ENCODE peak calls at places on chromosomes 5 and 9, in five cellular contexts. One of them, this sample, is unnamed.
A peak's percentile ranks its signal among the peaks of the same experiment; 100 is the strongest.

GRCh38 chr5:160369990-160370712 is at the start of gene C1QTNF2:
- DNase-seq in GM23248: peak; percentile 90
- DNase-seq in MM.1S: no peak
- DNase-seq in PC-9: no peak
- DNase-seq in neural progenitor cell: peak; percentile 78
- DNase-seq in this sample: peak; percentile 77

GRCh38 chr5:90168399-90168798 is 241.2 kb downstream of the CETN3 start:
- DNase-seq in PC-9: no peak
- DNase-seq in MM.1S: no peak
- DNase-seq in GM23248: no peak
- DNase-seq in neural progenitor cell: no peak
- DNase-seq in this sample: no peak

GRCh38 chr9:88418715-88419540 is 30.7 kb downstream of the SPIN1 start:
- DNase-seq in GM23248: peak; percentile 25
- DNase-seq in MM.1S: no peak
- DNase-seq in neural progenitor cell: no peak
- DNase-seq in PC-9: no peak
- DNase-seq in this sample: no peak

GRCh38 chr5:144122081-144122480 is 48.4 kb downstream of the YIPF5 start:
- DNase-seq in PC-9: no peak
- DNase-seq in neural progenitor cell: no peak
- DNase-seq in GM23248: no peak
- DNase-seq in MM.1S: no peak
- DNase-seq in this sample: no peak

GRCh38 chr5:82330921-82331320 is 52.8 kb upstream of the RPS23 start:
- DNase-seq in GM23248: no peak
- DNase-seq in neural progenitor cell: no peak
- DNase-seq in PC-9: no peak
- DNase-seq in MM.1S: no peak
- DNase-seq in this sample: no peak

GRCh38 chr9:136996361-136997281 is at the start of gene CLIC3:
- DNase-seq in GM23248: peak; percentile 69
- DNase-seq in neural progenitor cell: peak; percentile 50
- DNase-seq in MM.1S: no peak
- DNase-seq in PC-9: peak; percentile 60
- DNase-seq in this sample: peak; percentile 68

GRCh38 chr5:110917161-110917875 is 154.2 kb upstream of the TSLP start:
- DNase-seq in MM.1S: no peak
- DNase-seq in neural progenitor cell: no peak
- DNase-seq in GM23248: peak; percentile 8
- DNase-seq in PC-9: no peak
- DNase-seq in this sample: no peak

GRCh38 chr9:79263666-79264460 is 307.9 kb upstream of the TLE4 start:
- DNase-seq in neural progenitor cell: no peak
- DNase-seq in GM23248: peak; percentile 51
- DNase-seq in MM.1S: no peak
- DNase-seq in PC-9: no peak
- DNase-seq in this sample: peak; percentile 43

GRCh38 chr5:52150501-52150900 is 637.2 kb upstream of the ITGA1 start:
- DNase-seq in neural progenitor cell: no peak
- DNase-seq in GM23248: no peak
- DNase-seq in MM.1S: no peak
- DNase-seq in PC-9: no peak
- DNase-seq in this sample: no peak

GRCh38 chr9:126474201-126474765 is 139.4 kb upstream of the LMX1B start:
- DNase-seq in MM.1S: no peak
- DNase-seq in PC-9: no peak
- DNase-seq in GM23248: peak; percentile 83
- DNase-seq in neural progenitor cell: no peak
- DNase-seq in this sample: no peak

GRCh38 chr5:14440598-14441401 is 140.8 kb upstream of the OTULINL start:
- DNase-seq in neural progenitor cell: peak; percentile 87
- DNase-seq in PC-9: no peak
- DNase-seq in GM23248: peak; percentile 95
- DNase-seq in MM.1S: no peak
- DNase-seq in this sample: peak; percentile 83

GRCh38 chr5:172410839-172411238 is 43.5 kb downstream of the SH3PXD2B start:
- DNase-seq in neural progenitor cell: no peak
- DNase-seq in MM.1S: no peak
- DNase-seq in PC-9: no peak
- DNase-seq in GM23248: peak; percentile 71
- DNase-seq in this sample: no peak
- H3F3A ChIP-seq in neural progenitor cell: no peaks in the 10 kb centered on the region
- H3F3A ChIP-seq in MM.1S: no peaks in the 10 kb centered on the region
- H3F3A ChIP-seq in PC-9: peaks cover 44% of the 10 kb centered on the region
- H3F3A ChIP-seq in GM23248: peaks cover 71% of the 10 kb centered on the region
- H3F3A ChIP-seq in this sample: peaks cover 22% of the 10 kb centered on the region

DNA sequence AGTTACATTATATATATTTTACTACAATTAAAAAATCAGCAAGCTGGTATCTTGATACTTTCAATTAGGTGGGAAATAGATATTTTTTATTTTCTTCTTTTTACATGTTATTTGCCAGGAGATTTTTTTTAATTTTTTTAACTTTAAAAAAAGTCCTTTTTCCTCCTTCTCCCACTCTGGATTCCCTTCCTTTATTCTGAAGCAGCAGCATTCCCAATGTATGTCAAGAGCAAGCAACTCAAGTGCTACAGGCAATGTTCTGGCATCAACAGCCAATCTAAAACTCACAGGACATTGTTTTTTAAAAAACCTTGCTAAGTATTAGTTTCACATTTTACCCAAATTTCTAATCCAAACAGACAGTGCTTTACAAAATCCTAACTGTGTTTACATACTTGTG is 41.4 kb downstream of the GOLPH3 start:
- DNase-seq in PC-9: peak; percentile 3
- DNase-seq in GM23248: no peak
- DNase-seq in neural progenitor cell: no peak
- DNase-seq in MM.1S: no peak
- DNase-seq in this sample: no peak
- H3F3A ChIP-seq in PC-9: peaks cover 11% of the 10 kb centered on the region
- H3F3A ChIP-seq in GM23248: peaks cover 9% of the 10 kb centered on the region
- H3F3A ChIP-seq in neural progenitor cell: no peaks in the 10 kb centered on the region
- H3F3A ChIP-seq in MM.1S: no peaks in the 10 kb centered on the region
- H3F3A ChIP-seq in this sample: peaks cover 13% of the 10 kb centered on the region

DNA sequence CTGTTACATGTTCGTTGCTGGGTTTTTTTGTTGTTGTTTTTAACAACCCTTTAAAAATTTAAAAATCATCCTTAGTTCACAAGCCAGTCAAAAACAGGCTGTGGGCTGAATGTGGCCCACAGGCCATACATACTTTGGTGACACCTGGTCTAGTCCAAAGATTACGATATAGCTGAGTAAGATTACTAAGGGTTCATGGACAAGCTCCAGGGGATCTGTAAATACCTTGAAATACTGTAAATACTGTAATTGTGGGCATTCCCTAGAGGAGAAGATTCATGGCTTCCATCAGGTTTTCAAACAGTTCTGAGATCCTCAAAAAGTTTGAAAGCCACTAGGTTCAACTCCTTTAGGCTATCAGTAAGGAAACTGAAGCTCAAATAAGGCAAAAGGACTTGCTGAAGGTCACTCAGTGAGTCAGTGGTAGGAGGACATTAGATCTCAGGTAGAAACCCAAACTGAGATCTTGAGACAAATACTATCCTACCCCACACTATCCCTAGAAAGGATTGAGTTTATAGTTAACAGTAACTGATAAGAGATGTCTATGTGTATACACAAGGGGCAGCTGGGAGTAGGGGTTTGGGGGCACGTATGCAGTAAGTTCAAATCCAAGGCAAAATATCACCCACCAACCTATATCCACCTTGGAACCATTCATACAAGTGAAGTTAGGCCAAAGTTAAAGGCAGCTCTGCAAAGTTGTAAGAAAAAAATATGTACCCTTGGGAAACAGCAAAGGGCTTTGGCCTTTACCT is 17.8 kb downstream of the RAB14 start:
- DNase-seq in GM23248: no peak
- DNase-seq in MM.1S: no peak
- DNase-seq in neural progenitor cell: no peak
- DNase-seq in PC-9: no peak
- DNase-seq in this sample: no peak
- H3F3A ChIP-seq in GM23248: peaks cover 8% of the 10 kb centered on the region
- H3F3A ChIP-seq in MM.1S: no peaks in the 10 kb centered on the region
- H3F3A ChIP-seq in neural progenitor cell: peaks cover 9% of the 10 kb centered on the region
- H3F3A ChIP-seq in PC-9: peaks cover 4% of the 10 kb centered on the region
- H3F3A ChIP-seq in this sample: no peaks in the 10 kb centered on the region

GRCh38 chr5:139387611-139388197 is 2.0 kb downstream of the MZB1 start:
- DNase-seq in PC-9: no peak
- DNase-seq in GM23248: no peak
- DNase-seq in MM.1S: peak; percentile 24
- DNase-seq in neural progenitor cell: no peak
- DNase-seq in this sample: no peak
- H3F3A ChIP-seq in PC-9: peaks cover 41% of the 10 kb centered on the region
- H3F3A ChIP-seq in GM23248: peaks cover 6% of the 10 kb centered on the region
- H3F3A ChIP-seq in MM.1S: peaks cover 90% of the 10 kb centered on the region
- H3F3A ChIP-seq in neural progenitor cell: peaks cover 19% of the 10 kb centered on the region
- H3F3A ChIP-seq in this sample: no peaks in the 10 kb centered on the region

GRCh38 chr9:562330-562729 is 279.2 kb upstream of the DMRT1 start:
- DNase-seq in PC-9: no peak
- DNase-seq in neural progenitor cell: no peak
- DNase-seq in GM23248: no peak
- DNase-seq in MM.1S: no peak
- DNase-seq in this sample: no peak

GRCh38 chr9:561430-561829 is 280.1 kb upstream of the DMRT1 start:
- DNase-seq in MM.1S: no peak
- DNase-seq in PC-9: peak; percentile 37
- DNase-seq in GM23248: peak; percentile 19
- DNase-seq in neural progenitor cell: no peak
- DNase-seq in this sample: no peak

GRCh38 chr9:567128-567745 is 274.3 kb upstream of the DMRT1 start:
- DNase-seq in GM23248: no peak
- DNase-seq in PC-9: no peak
- DNase-seq in neural progenitor cell: no peak
- DNase-seq in MM.1S: peak; percentile 25
- DNase-seq in this sample: no peak

GRCh38 chr9:565528-565927 is 276.0 kb upstream of the DMRT1 start:
- DNase-seq in PC-9: no peak
- DNase-seq in MM.1S: no peak
- DNase-seq in GM23248: no peak
- DNase-seq in neural progenitor cell: no peak
- DNase-seq in this sample: no peak

GRCh38 chr9:563200-563599 is 278.3 kb upstream of the DMRT1 start:
- DNase-seq in neural progenitor cell: no peak
- DNase-seq in PC-9: no peak
- DNase-seq in MM.1S: no peak
- DNase-seq in GM23248: no peak
- DNase-seq in this sample: no peak
- H3F3A ChIP-seq in neural progenitor cell: peaks cover 2% of the 10 kb centered on the region
- H3F3A ChIP-seq in PC-9: no peaks in the 10 kb centered on the region
- H3F3A ChIP-seq in MM.1S: no peaks in the 10 kb centered on the region
- H3F3A ChIP-seq in GM23248: no peaks in the 10 kb centered on the region
- H3F3A ChIP-seq in this sample: no peaks in the 10 kb centered on the region

GRCh38 chr5:157505496-157505895 is 45.5 kb downstream of the NIPAL4 start:
- DNase-seq in PC-9: no peak
- DNase-seq in GM23248: no peak
- DNase-seq in neural progenitor cell: no peak
- DNase-seq in MM.1S: no peak
- DNase-seq in this sample: no peak
- H3F3A ChIP-seq in PC-9: no peaks in the 10 kb centered on the region
- H3F3A ChIP-seq in GM23248: no peaks in the 10 kb centered on the region
- H3F3A ChIP-seq in neural progenitor cell: no peaks in the 10 kb centered on the region
- H3F3A ChIP-seq in MM.1S: no peaks in the 10 kb centered on the region
- H3F3A ChIP-seq in this sample: peaks cover 2% of the 10 kb centered on the region

GRCh38 chr5:157509587-157509986 is 49.6 kb downstream of the NIPAL4 start:
- DNase-seq in PC-9: no peak
- DNase-seq in GM23248: no peak
- DNase-seq in MM.1S: no peak
- DNase-seq in neural progenitor cell: no peak
- DNase-seq in this sample: no peak

GRCh38 chr5:157510682-157511081 is 50.7 kb downstream of the NIPAL4 start:
- DNase-seq in MM.1S: no peak
- DNase-seq in neural progenitor cell: no peak
- DNase-seq in PC-9: no peak
- DNase-seq in GM23248: no peak
- DNase-seq in this sample: no peak

GRCh38 chr5:157502143-157502647 is 42.2 kb downstream of the NIPAL4 start:
- DNase-seq in PC-9: no peak
- DNase-seq in GM23248: no peak
- DNase-seq in neural progenitor cell: no peak
- DNase-seq in MM.1S: peak; percentile 18
- DNase-seq in this sample: no peak

GRCh38 chr5:157506981-157507780 is 47.2 kb downstream of the NIPAL4 start:
- DNase-seq in neural progenitor cell: no peak
- DNase-seq in GM23248: no peak
- DNase-seq in PC-9: no peak
- DNase-seq in MM.1S: no peak
- DNase-seq in this sample: no peak

GRCh38 chr5:157506066-157506590 is 46.1 kb downstream of the NIPAL4 start:
- DNase-seq in GM23248: no peak
- DNase-seq in MM.1S: no peak
- DNase-seq in neural progenitor cell: no peak
- DNase-seq in PC-9: no peak
- DNase-seq in this sample: no peak
- H3F3A ChIP-seq in GM23248: peaks cover 5% of the 10 kb centered on the region
- H3F3A ChIP-seq in MM.1S: no peaks in the 10 kb centered on the region
- H3F3A ChIP-seq in neural progenitor cell: no peaks in the 10 kb centered on the region
- H3F3A ChIP-seq in PC-9: peaks cover 3% of the 10 kb centered on the region
- H3F3A ChIP-seq in this sample: peaks cover 8% of the 10 kb centered on the region